ENCODE peak calls at places on chromosomes 4 and X, in eight cellular contexts. E is neural crest cell, V is coronary artery, P is thoracic aorta, B is spleen, M is neural progenitor cell, L is mesothelial cell of epicardium, Z is GM13977. R is an unnamed sample.

GRCh38 chr4:5887361-5888221 is 5.3 kb downstream of the CRMP1 start:
- DNase-seq in Z (no peak), P (no peak), L (no peak), M (peak), V (no peak), E (peak), B (no peak), R (no peak)

GRCh38 chr4:15805583-15806517 is 27.7 kb downstream of the CD38 start:
- DNase-seq in L (no peak), M (peak), V (no peak), P (no peak), E (peak), B (no peak), Z (peak), R (no peak)

GRCh38 chrX:41304178-41304577 is 29.8 kb upstream of the DDX3X start:
- DNase-seq in L (no peak), P (no peak), M (no peak), E (no peak), V (no peak), Z (no peak), B (no peak), R (no peak)

GRCh38 chr4:153573881-153574807 is 108.0 kb downstream of the TMEM131L start:
- DNase-seq in B (peak), L (no peak), M (peak), E (no peak), P (no peak), Z (peak), V (no peak), R (peak)

GRCh38 chrX:153333271-153333670 is 682 bp upstream of the ZNF275 start:
- DNase-seq in V (no peak), B (no peak), M (no peak), E (no peak), P (no peak), L (no peak), Z (no peak), R (no peak)

GRCh38 chr4:151418385-151418784 is 9.4 kb downstream of the FHIP1A start:
- DNase-seq in L (no peak), B (no peak), M (no peak), V (no peak), P (no peak), E (no peak), Z (no peak), R (no peak)

GRCh38 chr4:139281212-139281611 is 1.2 kb upstream of the MGARP start:
- DNase-seq in E (no peak), P (no peak), M (no peak), Z (no peak), B (no peak), L (no peak), V (no peak), R (no peak)

GRCh38 chrX:40010550-40011364 is 87.0 kb downstream of the BCOR start:
- DNase-seq in E (no peak), Z (peak), M (peak), B (peak), L (no peak), P (no peak), V (no peak), R (no peak)

GRCh38 chr4:169861592-169861991 is 103.8 kb upstream of the HPF1 start:
- DNase-seq in L (no peak), M (no peak), P (no peak), Z (no peak), B (no peak), E (no peak), V (no peak), R (no peak)

GRCh38 chr4:54050214-54050904 is 14.0 kb downstream of the CHIC2 start:
- DNase-seq in P (no peak), V (no peak), B (no peak), L (no peak), E (no peak), Z (no peak), M (no peak), R (no peak)

GRCh38 chr4:41176357-41176756 is 38.0 kb downstream of the APBB2 start:
- DNase-seq in M (no peak), P (no peak), L (no peak), Z (no peak), V (no peak), E (no peak), B (no peak), R (no peak)

GRCh38 chr4:69025999-69026387 is 70.3 kb upstream of the UGT2B7 start:
- DNase-seq in P (no peak), L (no peak), M (no peak), E (no peak), Z (no peak), V (no peak), B (no peak), R (no peak)

GRCh38 chr4:69026974-69027373 is 69.3 kb upstream of the UGT2B7 start:
- DNase-seq in E (no peak), P (no peak), M (no peak), L (no peak), B (no peak), V (no peak), Z (no peak), R (no peak)

GRCh38 chr4:69025191-69025998 is 70.9 kb upstream of the UGT2B7 start:
- DNase-seq in M (peak), B (peak), P (no peak), V (no peak), Z (no peak), E (peak), L (no peak), R (no peak)
- TF ChIP-seq CTCF in M (peak), B (no peak), P (no peak), V (no peak), Z (peak), E (peak), L (peak), R (no peak)

GRCh38 chr4:75985116-75985515 is 5.6 kb downstream of the SDAD1 start:
- DNase-seq in V (no peak), P (no peak), M (no peak), Z (no peak), B (no peak), L (no peak), E (no peak), R (no peak)
- TF ChIP-seq CTCF in V (no peak), P (no peak), M (no peak), Z (no peak), B (no peak), L (no peak), E (no peak), R (no peak)

GRCh38 chrX:101415180-101416130 is 7.4 kb downstream of the HNRNPH2 start:
- DNase-seq in P (no peak), E (peak), V (no peak), B (no peak), M (peak), Z (peak), L (no peak), R (no peak)
- TF ChIP-seq CTCF in P (peak), E (peak), V (peak), B (peak), M (peak), Z (peak), L (peak), R (peak)

GRCh38 chrX:23398570-23398969 is 63.9 kb downstream of the PTCHD1 start:
- DNase-seq in V (no peak), L (no peak), M (no peak), E (no peak), B (no peak), P (no peak), Z (no peak), R (no peak)
- TF ChIP-seq CTCF in V (no peak), L (no peak), M (no peak), E (no peak), B (no peak), P (no peak), Z (no peak), R (no peak)